ENCODE peak calls at places on chromosomes 16 and 17, in six cellular contexts. A is NCI-H1436; B is sigmoid colon; U is activated naive CD4-positive, alpha-beta T cell treated with anti-CD3 and anti-CD28 coated beads, Interleukin-2, amount 10 ng/mL, durations not matched to agents 7 days and 5 days; J is C1 segment of cervical spinal cord; F is CD8-positive, alpha-beta T cell. I is an unnamed sample.

GRCh38 chr16:68636064-68636551 is 9.0 kb upstream of the CDH3 start:
- DNase-seq in F (no peak), A (no peak), U (no peak), B (no peak), J (no peak), I (no peak)

GRCh38 chr16:87108941-87109340 is 208.3 kb downstream of the C16orf95 start:
- DNase-seq in A (no peak), U (no peak), J (no peak), F (no peak), B (peak), I (no peak)

GRCh38 chr17:61926831-61927210 is 961 bp downstream of the INTS2 start:
- DNase-seq in A (no peak), B (no peak), U (no peak), F (no peak), J (no peak), I (no peak)

GRCh38 chr17:78197147-78197830 is 10.1 kb downstream of the AFMID start:
- DNase-seq in F (no peak), A (no peak), U (no peak), B (no peak), J (peak), I (no peak)

GRCh38 chr16:28863929-28864886 is 565 bp downstream of the SH2B1 start:
- DNase-seq in U (peak), A (no peak), B (peak), J (peak), F (peak), I (no peak)

GRCh38 chr17:38681096-38681495 is 6.3 kb upstream of the EPOP start:
- DNase-seq in B (no peak), F (no peak), J (no peak), U (no peak), A (no peak), I (no peak)

GRCh38 chr17:33299115-33299514 is 6.0 kb upstream of the ASIC2 start:
- DNase-seq in B (no peak), F (no peak), U (no peak), A (no peak), J (no peak), I (no peak)

GRCh38 chr17:4327638-4328037 is 38.8 kb downstream of the UBE2G1 start:
- DNase-seq in A (no peak), F (no peak), U (no peak), B (no peak), J (no peak), I (no peak)

GRCh38 chr16:4404247-4404966 is 12.0 kb downstream of the CORO7 start:
- DNase-seq in F (peak), J (no peak), B (no peak), A (peak), U (peak), I (no peak)

I was measured in NCI-H1417.